ENCODE peak calls at places on chromosomes 5 and 9, in eight cellular contexts. S, E, O, I, X, Z, T and Y are unnamed samples.

GRCh38 chr5:72871358-72872024 is 55.0 kb downstream of the TNPO1 start:
- ATAC-seq in E (no peak), T (no peak), O (no peak), I (peak; percentile 53), Z (no peak), S (peak; percentile 90), X (no peak), Y (no peak)

GRCh38 chr9:68998812-68999211 is 15.1 kb downstream of the PRKACG start:
- ATAC-seq in E (peak; percentile 18), I (no peak), Z (peak; percentile 78), O (peak; percentile 7), T (no peak), S (no peak), X (no peak), Y (no peak)

GRCh38 chr9:69198526-69199250 is 24.6 kb downstream of the TJP2 start:
- ATAC-seq in E (no peak), X (no peak), O (peak; percentile 15), Z (no peak), I (no peak), T (no peak), S (no peak), Y (no peak)

GRCh38 chr5:52888363-52888762 is 100.6 kb downstream of the ITGA1 start:
- ATAC-seq in T (no peak), S (no peak), X (no peak), Z (no peak), O (no peak), E (no peak), I (no peak), Y (no peak)

GRCh38 chr5:177372534-177372896 is 11.7 kb upstream of the SLC34A1 start:
- ATAC-seq in O (no peak), I (no peak), T (no peak), S (no peak), E (no peak), Z (no peak), X (peak; percentile 52), Y (no peak)

GRCh38 chr9:105416840-105417239 is 31.0 kb upstream of the FSD1L start:
- ATAC-seq in O (peak; percentile 27), E (no peak), S (no peak), X (no peak), T (no peak), I (no peak), Z (no peak), Y (no peak)

GRCh38 chr5:78690593-78690972 is 42.0 kb upstream of the LHFPL2 start:
- ATAC-seq in Z (no peak), I (no peak), T (no peak), O (peak; percentile 92), S (no peak), X (no peak), E (peak; percentile 92), Y (no peak)

GRCh38 chr5:107555425-107556090 is 115.2 kb downstream of the EFNA5 start:
- ATAC-seq in O (no peak), I (no peak), T (no peak), E (no peak), S (no peak), Z (no peak), X (no peak), Y (peak; percentile 5)

GRCh38 chr5:68087866-68088265 is 127.7 kb upstream of the PIK3R1 start:
- ATAC-seq in Z (no peak), S (no peak), E (peak; percentile 31), X (no peak), O (no peak), T (no peak), I (no peak), Y (no peak)

GRCh38 chr5:87121315-87122170 is 146.1 kb upstream of the RASA1 start:
- ATAC-seq in S (peak; percentile 75), I (peak; percentile 69), O (peak; percentile 19), T (peak; percentile 79), E (peak; percentile 49), X (peak; percentile 90), Z (peak; percentile 86), Y (peak; percentile 89)

GRCh38 chr5:75156585-75156984 is 80.1 kb downstream of the ANKRD31 start:
- ATAC-seq in X (no peak), T (peak; percentile 55), I (no peak), O (no peak), S (no peak), Z (no peak), E (no peak), Y (no peak)

GRCh38 chr5:100623719-100624118 is 88.5 kb downstream of the FAM174A start:
- ATAC-seq in I (no peak), T (peak; percentile 79), E (peak; percentile 78), Z (peak; percentile 58), X (peak; percentile 72), S (no peak), O (no peak), Y (peak; percentile 63)

GRCh38 chr5:130912088-130912487 is 253.0 kb downstream of the HINT1 start:
- ATAC-seq in S (no peak), Z (no peak), X (no peak), O (peak; percentile 65), E (no peak), I (no peak), T (peak; percentile 71), Y (no peak)

GRCh38 chr5:91159647-91160046 is 223.5 kb downstream of the ARRDC3 start:
- ATAC-seq in I (no peak), Z (no peak), T (no peak), E (no peak), O (no peak), X (no peak), S (no peak), Y (no peak)

GRCh38 chr9:82170871-82171270 is 182.3 kb downstream of the SPATA31D1 start:
- ATAC-seq in T (no peak), I (no peak), X (no peak), E (peak; percentile 38), O (no peak), S (no peak), Z (no peak), Y (no peak)

GRCh38 chr5:23717486-23717885 is 210.1 kb downstream of the PRDM9 start:
- ATAC-seq in E (no peak), I (no peak), T (no peak), X (no peak), O (no peak), Z (no peak), S (no peak), Y (no peak)

GRCh38 chr9:129757045-129757444 is 4.2 kb upstream of the PTGES start:
- ATAC-seq in O (no peak), T (no peak), X (no peak), Z (no peak), S (no peak), E (no peak), I (no peak), Y (peak; percentile 67)

GRCh38 chr9:38339496-38339895 is 53.0 kb upstream of the ALDH1B1 start:
- ATAC-seq in S (no peak), X (no peak), Z (no peak), E (peak; percentile 38), O (no peak), I (no peak), T (no peak), Y (no peak)

GRCh38 chr9:115385383-115386122 is 267.6 kb upstream of the TNC start:
- ATAC-seq in T (no peak), O (no peak), X (no peak), I (no peak), S (no peak), Z (no peak), E (no peak), Y (no peak)